ENCODE peak calls at places on chromosomes 4 and X, in four cellular contexts. M is hypothalamus, P is memory B cell, C is T-helper 17 cell. Q is an unnamed sample.

GRCh38 chr4:63790377-63790776 is 618.9 kb downstream of the TECRL start:
- DNase-seq in M (no peak), P (no peak), C (no peak), Q (no peak)

GRCh38 chrX:54358424-54359211 is 772 bp upstream of the WNK3 start:
- DNase-seq in M (peak), P (peak), C (no peak), Q (peak)

GRCh38 chr4:32145987-32146386 is 1425.8 kb downstream of the PCDH7 start:
- DNase-seq in M (no peak), P (no peak), C (no peak), Q (no peak)

GRCh38 chrX:7133036-7133412 is 14.5 kb upstream of the STS start:
- DNase-seq in M (no peak), P (no peak), C (no peak), Q (no peak)

GRCh38 chr4:152587127-152587526 is 51.2 kb upstream of the FBXW7 start:
- DNase-seq in M (no peak), P (no peak), C (no peak), Q (no peak)

GRCh38 chrX:107750263-107750662 is 25.3 kb downstream of the TSC22D3 start:
- DNase-seq in M (no peak), P (no peak), C (no peak), Q (no peak)

GRCh38 chr4:38669233-38669632 is 5.2 kb downstream of the KLF3 start:
- DNase-seq in M (no peak), P (no peak), C (no peak), Q (no peak)

GRCh38 chrX:50067435-50068292 is 133.1 kb downstream of the AKAP4 start:
- DNase-seq in M (peak), P (no peak), C (no peak), Q (no peak)

GRCh38 chrX:40449396-40449795 is 131.4 kb upstream of the ATP6AP2 start:
- DNase-seq in M (no peak), P (no peak), C (no peak), Q (no peak)

GRCh38 chr4:79201976-79202375 is 123.9 kb downstream of the NAA11 start:
- DNase-seq in M (no peak), P (no peak), C (no peak), Q (no peak)

GRCh38 chr4:76591992-76592391 is 157.0 kb downstream of the SHROOM3 start:
- DNase-seq in M (no peak), P (no peak), C (no peak), Q (no peak)

GRCh38 chrX:13198762-13199064 is 121.1 kb downstream of the ATXN3L start:
- DNase-seq in M (no peak), P (no peak), C (no peak), Q (no peak)

GRCh38 chr4:110618091-110619000 is 4.5 kb downstream of the PITX2 start:
- DNase-seq in M (no peak), P (no peak), C (no peak), Q (no peak)

Q was measured in C1 segment of cervical spinal cord.